ENCODE peak calls at places on chromosome 9, in seven cellular contexts. N is EL; I is foreskin fibroblast; E is NCI-H2171 treated with DMSO at 0.1 percent for 48 hours; Y is activated naive CD8-positive, alpha-beta T cell treated with anti-CD3 and anti-CD28 coated beads, Interleukin-2, amount 50 U/mL, for 24 hours; C is hepatocyte; W is B cell. K is an unnamed sample.
A peak's percentile ranks its signal among the peaks of the same experiment; 100 is the strongest.

GRCh38 chr9:35653611-35654010 is 2.9 kb upstream of the SIT1 start:
- DNase-seq in N (no peak), I (no peak), E (no peak), Y (no peak), C (no peak), W (no peak), K (no peak)

GRCh38 chr9:128558431-128559310 is 6.3 kb downstream of the SPTAN1 start:
- DNase-seq in N (peak; percentile 89), I (peak; percentile 90), E (peak; percentile 86), Y (peak; percentile 77), C (peak; percentile 77), W (peak; percentile 84), K (peak; percentile 78)

GRCh38 chr9:82127993-82128710 is 139.6 kb downstream of the SPATA31D1 start:
- DNase-seq in N (no peak), I (no peak), E (peak; percentile 83), Y (no peak), C (no peak), W (peak; percentile 71), K (no peak)

GRCh38 chr9:27514551-27514950 is 9.5 kb upstream of the IFNK start:
- DNase-seq in N (no peak), I (no peak), E (no peak), Y (no peak), C (no peak), W (no peak), K (no peak)

GRCh38 chr9:113590991-113591898 is 127.7 kb downstream of the RGS3 start:
- DNase-seq in N (peak; percentile 72), I (peak; percentile 89), E (peak; percentile 37), Y (peak; percentile 82), C (peak; percentile 89), W (peak; percentile 66), K (peak; percentile 83)

GRCh38 chr9:133449760-133450159 is 10.0 kb upstream of the CACFD1 start:
- DNase-seq in N (no peak), I (no peak), E (peak; percentile 68), Y (no peak), C (peak; percentile 44), W (no peak), K (no peak)

GRCh38 chr9:71774917-71775316 is 6.6 kb upstream of the CEMIP2 start:
- DNase-seq in N (no peak), I (no peak), E (no peak), Y (no peak), C (no peak), W (no peak), K (no peak)

GRCh38 chr9:128912270-128912853 is 8.4 kb upstream of the PHYHD1 start:
- DNase-seq in N (peak; percentile 93), I (peak; percentile 92), E (no peak), Y (no peak), C (peak; percentile 55), W (no peak), K (no peak)

GRCh38 chr9:36006541-36006940 is 30.2 kb upstream of the RECK start:
- DNase-seq in N (no peak), I (no peak), E (no peak), Y (no peak), C (peak; percentile 45), W (no peak), K (no peak)

GRCh38 chr9:92276223-92277007 is 17.1 kb downstream of the IARS1 start:
- DNase-seq in N (peak; percentile 56), I (peak; percentile 24), E (no peak), Y (no peak), C (no peak), W (no peak), K (no peak)

GRCh38 chr9:137240321-137240840 is 706 bp upstream of the TUBB4B start:
- DNase-seq in N (peak; percentile 66), I (peak; percentile 92), E (peak; percentile 72), Y (peak; percentile 70), C (peak; percentile 91), W (peak; percentile 70), K (peak; percentile 76)

GRCh38 chr9:114452219-114453169 is 52.8 kb downstream of the WHRN start:
- DNase-seq in N (no peak), I (no peak), E (peak; percentile 89), Y (peak; percentile 26), C (no peak), W (peak; percentile 82), K (peak; percentile 21)

GRCh38 chr9:114087721-114088120 is 9.6 kb upstream of the AMBP start:
- DNase-seq in N (no peak), I (no peak), E (no peak), Y (no peak), C (peak; percentile 2), W (peak; percentile 29), K (no peak)

GRCh38 chr9:111965566-111966019 is 69.0 kb downstream of the UGCG start:
- DNase-seq in N (peak; percentile 97), I (peak; percentile 95), E (no peak), Y (no peak), C (peak; percentile 74), W (no peak), K (no peak)

GRCh38 chr9:129027685-129028191 is 393 bp downstream of the SH3GLB2 start:
- DNase-seq in N (peak; percentile 50), I (peak; percentile 57), E (peak; percentile 78), Y (no peak), C (no peak), W (peak; percentile 60), K (no peak)

GRCh38 chr9:69420611-69421270 is 95.7 kb downstream of the ENTREP1 start:
- DNase-seq in N (no peak), I (no peak), E (no peak), Y (no peak), C (no peak), W (no peak), K (no peak)

GRCh38 chr9:91164724-91165520 is 196.8 kb downstream of the AUH start:
- DNase-seq in N (peak; percentile 99), I (peak; percentile 98), E (no peak), Y (peak; percentile 87), C (peak; percentile 93), W (peak; percentile 51), K (peak; percentile 90)

GRCh38 chr9:137457406-137458193 is 1.5 kb downstream of the NSMF start:
- DNase-seq in N (no peak), I (no peak), E (no peak), Y (no peak), C (no peak), W (no peak), K (no peak)

GRCh38 chr9:131174681-131175239 is 49.4 kb downstream of the NUP214 start:
- DNase-seq in N (no peak), I (no peak), E (no peak), Y (no peak), C (no peak), W (no peak), K (no peak)

GRCh38 chr9:131220485-131220884 is 55.8 kb downstream of the FAM78A start:
- DNase-seq in N (no peak), I (no peak), E (no peak), Y (no peak), C (no peak), W (no peak), K (no peak)

GRCh38 chr9:5188060-5188707 is 2.7 kb upstream of the INSL6 start:
- DNase-seq in N (no peak), I (no peak), E (no peak), Y (no peak), C (no peak), W (no peak), K (no peak)

GRCh38 chr9:97759611-97760288 is 62.6 kb upstream of the XPA start:
- DNase-seq in N (no peak), I (no peak), E (no peak), Y (no peak), C (peak; percentile 70), W (no peak), K (no peak)

GRCh38 chr9:127877566-127877998 is at the start of gene AK1:
- DNase-seq in N (peak; percentile 68), I (peak; percentile 85), E (peak; percentile 66), Y (no peak), C (peak; percentile 86), W (no peak), K (no peak)

GRCh38 chr9:73118898-73119554 is 32.6 kb upstream of the ANXA1 start:
- DNase-seq in N (peak; percentile 88), I (peak; percentile 85), E (no peak), Y (no peak), C (no peak), W (no peak), K (no peak)

GRCh38 chr9:71783120-71783523 is 14.8 kb upstream of the CEMIP2 start:
- DNase-seq in N (peak; percentile 35), I (peak; percentile 33), E (no peak), Y (peak; percentile 78), C (peak; percentile 49), W (peak; percentile 82), K (peak; percentile 81)

GRCh38 chr9:69945671-69946141 is 97.9 kb upstream of the MAMDC2 start:
- DNase-seq in N (peak; percentile 49), I (peak; percentile 71), E (no peak), Y (no peak), C (peak; percentile 40), W (no peak), K (no peak)

GRCh38 chr9:88732128-88732527 is 197.2 kb downstream of the NXNL2 start:
- DNase-seq in N (peak; percentile 66), I (peak; percentile 95), E (no peak), Y (no peak), C (no peak), W (no peak), K (no peak)

GRCh38 chr9:33614001-33614687 is 90.1 kb downstream of the ANKRD18B start:
- DNase-seq in N (no peak), I (no peak), E (no peak), Y (no peak), C (no peak), W (no peak), K (no peak)